ENCODE peak calls at places on chromosomes 16 and 17, in five cellular contexts. T is breast epithelium, W is neural progenitor cell, F is mucosa of descending colon, O is body of pancreas. Z is an unnamed sample. For H3K4me1, the result is how much of the 10 kb centered on the place peaks cover.

GRCh38 chr17:17140590-17140980 is 65.5 kb downstream of the PLD6 start:
- DNase-seq in T (peak), W (no peak), F (no peak), O (no peak), Z (no peak)

GRCh38 chr17:78722101-78722761 is 59.8 kb downstream of the CYTH1 start:
- DNase-seq in T (no peak), W (peak), F (no peak), O (no peak), Z (no peak)

GRCh38 chr17:57108656-57109392 is 23.8 kb downstream of the AKAP1 start:
- DNase-seq in T (no peak), W (peak), F (peak), O (no peak), Z (peak)

GRCh38 chr17:1039119-1039507 is 42.2 kb downstream of the TIMM22 start:
- DNase-seq in T (no peak), W (no peak), F (no peak), O (no peak), Z (no peak)

GRCh38 chr16:56657555-56658430 is at the start of gene MT1F:
- DNase-seq in T (peak), W (peak), F (peak), O (peak), Z (peak)

GRCh38 chr17:21161498-21162393 is 35.0 kb downstream of the DHRS7B start:
- DNase-seq in T (no peak), W (no peak), F (no peak), O (no peak), Z (no peak)

GRCh38 chr17:8826808-8827435 is 27.8 kb upstream of the MFSD6L start:
- DNase-seq in T (no peak), W (no peak), F (no peak), O (no peak), Z (no peak)

GRCh38 chr17:773467-774319 is 8.4 kb downstream of the GLOD4 start:
- DNase-seq in T (no peak), W (peak), F (no peak), O (no peak), Z (no peak)

GRCh38 chr16:3638916-3639644 is 15.4 kb upstream of the DNASE1 start:
- DNase-seq in T (no peak), W (no peak), F (no peak), O (no peak), Z (peak)

GRCh38 chr16:78249056-78249455 is 149.6 kb downstream of the WWOX start:
- DNase-seq in T (no peak), W (peak), F (peak), O (peak), Z (peak)

GRCh38 chr17:39939588-39940419 is 12.3 kb downstream of the LRRC3C start:
- DNase-seq in T (no peak), W (peak), F (no peak), O (peak), Z (no peak)

GRCh38 chr17:10316986-10317834 is 55.6 kb downstream of the MYH13 start:
- DNase-seq in T (no peak), W (peak), F (peak), O (peak), Z (peak)

GRCh38 chr17:13864551-13864950 is 204.8 kb upstream of the COX10 start:
- DNase-seq in T (no peak), W (no peak), F (no peak), O (no peak), Z (no peak)

GRCh38 chr17:34822007-34822737 is 139.1 kb downstream of the CCT6B start:
- DNase-seq in T (no peak), W (no peak), F (no peak), O (no peak), Z (no peak)

GRCh38 chr17:34634551-34635160 is 55.3 kb downstream of the TMEM132E start:
- DNase-seq in T (no peak), W (no peak), F (no peak), O (no peak), Z (peak)

GRCh38 chr16:8565498-8565897 is 24.8 kb downstream of the TMEM114 start:
- DNase-seq in T (no peak), W (peak), F (no peak), O (no peak), Z (no peak)

GRCh38 chr16:8936421-8936820 is 27.3 kb downstream of the USP7 start:
- DNase-seq in T (no peak), W (peak), F (peak), O (peak), Z (peak)

GRCh38 chr16:85025781-85026653 is 1.6 kb upstream of the KIAA0513 start:
- DNase-seq in T (no peak), W (no peak), F (no peak), O (no peak), Z (peak)

GRCh38 chr17:63139356-63139755 is 173.3 kb downstream of the TANC2 start:
- DNase-seq in T (no peak), W (no peak), F (no peak), O (no peak), Z (no peak)

GRCh38 chr17:75738218-75738802 is 17.1 kb downstream of the ITGB4 start:
- DNase-seq in T (no peak), W (no peak), F (no peak), O (peak), Z (no peak)

GRCh38 chr17:45290269-45290765 is 26.5 kb downstream of the MAP3K14 start:
- DNase-seq in T (no peak), W (no peak), F (no peak), O (no peak), Z (no peak)
- H3K4me1 ChIP-seq in T (half or more), W (under half), F (under half), O (half or more), Z (under half)

DNA sequence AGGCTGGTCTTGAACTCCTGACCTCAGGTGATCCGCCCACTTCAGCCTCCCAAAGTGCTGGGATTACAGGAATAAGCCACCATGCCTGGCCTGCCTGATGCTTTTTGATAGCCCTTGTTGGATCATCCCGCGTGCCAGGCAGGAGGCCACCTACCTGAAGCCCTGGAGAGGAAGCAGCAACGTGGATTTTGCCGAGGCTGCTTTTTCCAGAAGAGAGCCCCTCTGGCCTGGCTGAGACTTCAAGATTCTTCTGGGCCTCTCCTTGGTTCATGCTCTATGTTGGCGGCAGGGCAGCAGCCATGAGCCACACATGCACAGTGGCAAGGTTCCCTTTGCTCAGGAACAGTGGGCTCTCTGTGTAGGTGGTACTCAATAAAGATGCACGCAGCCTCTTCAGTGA is 11.5 kb downstream of the KATNB1 start:
- DNase-seq in T (no peak), W (no peak), F (no peak), O (no peak), Z (no peak)
- H3K4me1 ChIP-seq in T (under half), W (under half), F (under half), O (under half), Z (under half)

DNA sequence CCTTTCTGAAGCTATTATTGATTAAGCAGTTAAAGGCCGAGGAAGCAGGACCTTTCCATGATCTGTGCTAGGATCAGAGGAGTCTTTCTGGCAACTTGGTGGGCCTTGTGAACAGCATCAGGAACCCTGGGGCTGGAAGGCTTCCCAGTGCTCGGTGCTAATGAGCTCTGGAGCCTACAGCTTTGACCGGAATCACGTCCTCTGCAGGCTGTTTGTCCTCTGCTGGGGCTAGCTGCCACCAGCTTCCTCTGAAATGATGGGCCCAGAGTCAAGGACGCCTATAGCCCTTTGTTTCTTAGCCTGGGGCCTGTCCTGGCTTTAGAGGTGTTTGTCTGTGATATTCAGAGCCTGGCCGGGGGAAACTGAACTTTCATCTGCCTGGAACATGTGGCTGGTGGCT is 111.6 kb downstream of the SHISA9 start:
- DNase-seq in T (no peak), W (no peak), F (no peak), O (no peak), Z (no peak)
- H3K4me1 ChIP-seq in T (under half), W (under half), F (under half), O (under half), Z (under half)

GRCh38 chr17:59404471-59404870 is 73.0 kb downstream of the YPEL2 start:
- DNase-seq in T (no peak), W (no peak), F (no peak), O (no peak), Z (no peak)
- H3K4me1 ChIP-seq in T (under half), W (under half), F (under half), O (under half), Z (under half)

GRCh38 chr16:53309457-53309856 is 124.8 kb upstream of the RBL2 start:
- DNase-seq in T (no peak), W (no peak), F (no peak), O (no peak), Z (no peak)

GRCh38 chr16:53304334-53304733 is 129.9 kb upstream of the RBL2 start:
- DNase-seq in T (no peak), W (no peak), F (no peak), O (no peak), Z (no peak)

DNA sequence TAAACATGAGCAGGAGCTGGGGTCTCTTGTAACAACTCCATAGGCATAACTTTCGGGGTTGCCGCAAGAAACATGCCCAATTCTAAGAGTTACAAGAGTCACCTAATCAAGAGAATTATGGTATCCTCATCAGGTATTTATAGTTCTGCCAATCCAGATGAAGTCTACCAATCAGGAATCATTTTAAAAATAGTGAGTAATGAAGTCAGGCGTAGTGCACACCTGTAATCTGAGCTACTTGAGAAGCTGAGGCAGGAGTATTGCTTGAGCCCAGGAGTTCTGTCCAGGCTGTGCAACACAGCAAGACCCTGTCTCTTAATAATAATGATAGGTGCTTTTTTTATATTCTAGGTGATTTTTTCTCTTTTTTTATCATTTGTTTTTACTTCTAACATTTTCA is 128.5 kb upstream of the RBL2 start:
- DNase-seq in T (no peak), W (no peak), F (no peak), O (no peak), Z (no peak)
- H3K4me1 ChIP-seq in T (under half), W (under half), F (under half), O (under half), Z (under half)

GRCh38 chr17:6700948-6701307 is 12.2 kb downstream of the SLC13A5 start:
- DNase-seq in T (no peak), W (no peak), F (no peak), O (no peak), Z (no peak)

GRCh38 chr17:6699997-6700947 is 12.9 kb downstream of the SLC13A5 start:
- DNase-seq in T (no peak), W (no peak), F (no peak), O (no peak), Z (peak)

GRCh38 chr17:6702567-6703215 is 10.5 kb downstream of the SLC13A5 start:
- DNase-seq in T (no peak), W (no peak), F (no peak), O (no peak), Z (no peak)

GRCh38 chr17:6703751-6704150 is 9.4 kb downstream of the SLC13A5 start:
- DNase-seq in T (no peak), W (no peak), F (no peak), O (no peak), Z (no peak)

DNA sequence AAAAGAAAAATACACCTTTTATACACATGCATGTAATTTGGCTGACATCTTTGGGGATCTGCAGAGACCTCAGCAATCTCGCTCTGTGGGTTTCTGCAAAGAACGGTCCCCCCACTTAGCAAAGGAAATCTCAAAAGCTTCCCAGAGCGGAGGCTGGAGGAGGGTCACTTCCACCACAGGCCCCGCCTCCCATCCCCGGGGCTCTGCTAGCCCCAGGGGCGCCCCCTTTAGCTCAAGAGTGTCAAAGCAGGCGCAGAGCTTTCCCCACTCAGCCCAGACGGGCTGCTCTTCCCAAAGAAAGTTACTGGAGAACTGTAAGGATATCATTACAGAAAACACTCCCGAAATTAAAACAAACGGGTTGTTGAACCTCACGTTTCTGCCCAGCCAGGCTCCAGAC is 11.4 kb downstream of the SLC13A5 start:
- DNase-seq in T (no peak), W (peak), F (no peak), O (peak), Z (no peak)
- H3K4me1 ChIP-seq in T (under half), W (under half), F (under half), O (under half), Z (under half)

DNA sequence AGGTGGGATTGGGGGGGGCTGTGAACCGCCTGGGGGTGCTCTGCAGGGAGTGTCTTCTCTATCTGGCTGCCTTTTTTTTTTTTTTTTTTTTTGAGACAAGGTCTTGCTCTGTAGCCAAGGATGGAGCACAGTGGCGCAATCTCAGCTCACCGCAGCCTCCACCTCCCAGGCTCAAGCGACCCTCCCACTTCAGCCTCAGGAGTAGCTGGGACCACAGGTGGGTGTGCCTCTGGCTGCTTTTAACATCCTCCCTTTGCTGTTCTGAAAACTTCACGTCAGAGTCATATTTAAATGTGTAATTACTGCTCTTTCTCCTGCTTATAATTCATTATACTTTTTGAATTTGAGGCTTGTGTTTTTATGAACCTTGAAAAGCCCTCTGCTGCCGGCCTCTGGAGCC is 78.4 kb downstream of the ZNF778 start:
- DNase-seq in T (no peak), W (no peak), F (no peak), O (no peak), Z (no peak)
- H3K4me1 ChIP-seq in T (under half), W (under half), F (under half), O (under half), Z (under half)

Z was measured in small intestine.